ENCODE peak calls at places on chromosomes 12 and 14, in seven cellular contexts. One of them, this sample, is unnamed.

GRCh38 chr12:46124132-46124847 is 133.9 kb upstream of the SCAF11 start:
- DNase-seq in heart right ventricle: no peak
- DNase-seq in heart left ventricle: no peak
- DNase-seq in astrocyte of the spinal cord: no peak
- DNase-seq in AG09309: no peak
- DNase-seq in lung: no peak
- DNase-seq in GM06990: no peak
- DNase-seq in this sample: no peak

GRCh38 chr14:32920696-32921276 is 17.9 kb upstream of the NPAS3 start:
- DNase-seq in heart right ventricle: no peak
- DNase-seq in heart left ventricle: no peak
- DNase-seq in astrocyte of the spinal cord: no peak
- DNase-seq in AG09309: no peak
- DNase-seq in lung: no peak
- DNase-seq in GM06990: no peak
- DNase-seq in this sample: no peak

GRCh38 chr14:35879141-35879648 is 53.1 kb downstream of the BRMS1L start:
- DNase-seq in heart right ventricle: no peak
- DNase-seq in heart left ventricle: no peak
- DNase-seq in astrocyte of the spinal cord: no peak
- DNase-seq in AG09309: no peak
- DNase-seq in lung: no peak
- DNase-seq in GM06990: no peak
- DNase-seq in this sample: no peak

GRCh38 chr12:115756271-115756670 is 521.2 kb downstream of the MED13L start:
- DNase-seq in heart right ventricle: no peak
- DNase-seq in heart left ventricle: no peak
- DNase-seq in astrocyte of the spinal cord: no peak
- DNase-seq in AG09309: no peak
- DNase-seq in lung: no peak
- DNase-seq in GM06990: no peak
- DNase-seq in this sample: no peak

GRCh38 chr12:87155616-87156015 is 873.6 kb downstream of the C12orf50 start:
- DNase-seq in heart right ventricle: no peak
- DNase-seq in heart left ventricle: no peak
- DNase-seq in astrocyte of the spinal cord: peak; percentile 28
- DNase-seq in AG09309: peak; percentile 17
- DNase-seq in lung: no peak
- DNase-seq in GM06990: no peak
- DNase-seq in this sample: no peak

GRCh38 chr12:22518067-22518719 is 26.1 kb downstream of the C2CD5 start:
- DNase-seq in heart right ventricle: peak; percentile 47
- DNase-seq in heart left ventricle: no peak
- DNase-seq in astrocyte of the spinal cord: peak; percentile 44
- DNase-seq in AG09309: no peak
- DNase-seq in lung: peak; percentile 38
- DNase-seq in GM06990: no peak
- DNase-seq in this sample: peak; percentile 26

GRCh38 chr14:73116079-73116665 is 20.1 kb upstream of the PSEN1 start:
- DNase-seq in heart right ventricle: no peak
- DNase-seq in heart left ventricle: no peak
- DNase-seq in astrocyte of the spinal cord: no peak
- DNase-seq in AG09309: no peak
- DNase-seq in lung: no peak
- DNase-seq in GM06990: no peak
- DNase-seq in this sample: no peak

GRCh38 chr12:52285172-52285745 is 6.1 kb downstream of the KRT81 start:
- DNase-seq in heart right ventricle: no peak
- DNase-seq in heart left ventricle: no peak
- DNase-seq in astrocyte of the spinal cord: peak; percentile 20
- DNase-seq in AG09309: peak; percentile 60
- DNase-seq in lung: no peak
- DNase-seq in GM06990: no peak
- DNase-seq in this sample: peak; percentile 68

GRCh38 chr14:100884456-100884855 is 19.1 kb downstream of the RTL1 start:
- DNase-seq in heart right ventricle: no peak
- DNase-seq in heart left ventricle: no peak
- DNase-seq in astrocyte of the spinal cord: no peak
- DNase-seq in AG09309: no peak
- DNase-seq in lung: no peak
- DNase-seq in GM06990: no peak
- DNase-seq in this sample: no peak

GRCh38 chr14:96508900-96509299 is 6.7 kb downstream of the PAPOLA start:
- DNase-seq in heart right ventricle: no peak
- DNase-seq in heart left ventricle: no peak
- DNase-seq in astrocyte of the spinal cord: no peak
- DNase-seq in AG09309: no peak
- DNase-seq in lung: no peak
- DNase-seq in GM06990: no peak
- DNase-seq in this sample: peak; percentile 8

GRCh38 chr12:54502485-54502884 is 4.9 kb downstream of the NCKAP1L start:
- DNase-seq in heart right ventricle: no peak
- DNase-seq in heart left ventricle: no peak
- DNase-seq in astrocyte of the spinal cord: no peak
- DNase-seq in AG09309: no peak
- DNase-seq in lung: no peak
- DNase-seq in GM06990: no peak
- DNase-seq in this sample: no peak

GRCh38 chr14:37172024-37172869 is at the start of gene SLC25A21:
- DNase-seq in heart right ventricle: peak; percentile 69
- DNase-seq in heart left ventricle: peak; percentile 70
- DNase-seq in astrocyte of the spinal cord: peak; percentile 89
- DNase-seq in AG09309: peak; percentile 44
- DNase-seq in lung: peak; percentile 76
- DNase-seq in GM06990: peak; percentile 31
- DNase-seq in this sample: peak; percentile 76

GRCh38 chr12:83161451-83161850 is 474.7 kb downstream of the TMTC2 start:
- DNase-seq in heart right ventricle: no peak
- DNase-seq in heart left ventricle: no peak
- DNase-seq in astrocyte of the spinal cord: peak; percentile 79
- DNase-seq in AG09309: no peak
- DNase-seq in lung: no peak
- DNase-seq in GM06990: no peak
- DNase-seq in this sample: no peak

GRCh38 chr12:24822121-24822899 is 126.6 kb downstream of the BCAT1 start:
- DNase-seq in heart right ventricle: no peak
- DNase-seq in heart left ventricle: no peak
- DNase-seq in astrocyte of the spinal cord: peak; percentile 92
- DNase-seq in AG09309: peak; percentile 60
- DNase-seq in lung: no peak
- DNase-seq in GM06990: peak; percentile 52
- DNase-seq in this sample: no peak

GRCh38 chr14:48349689-48350088 is 674.3 kb upstream of the MDGA2 start:
- DNase-seq in heart right ventricle: no peak
- DNase-seq in heart left ventricle: no peak
- DNase-seq in astrocyte of the spinal cord: no peak
- DNase-seq in AG09309: no peak
- DNase-seq in lung: no peak
- DNase-seq in GM06990: no peak
- DNase-seq in this sample: no peak

GRCh38 chr14:25120261-25120660 is 70.3 kb upstream of the STXBP6 start:
- DNase-seq in heart right ventricle: no peak
- DNase-seq in heart left ventricle: no peak
- DNase-seq in astrocyte of the spinal cord: peak; percentile 11
- DNase-seq in AG09309: no peak
- DNase-seq in lung: no peak
- DNase-seq in GM06990: no peak
- DNase-seq in this sample: peak; percentile 52

GRCh38 chr14:59897757-59898383 is 22.1 kb upstream of the LRRC9 start:
- DNase-seq in heart right ventricle: no peak
- DNase-seq in heart left ventricle: no peak
- DNase-seq in astrocyte of the spinal cord: peak; percentile 45
- DNase-seq in AG09309: no peak
- DNase-seq in lung: no peak
- DNase-seq in GM06990: no peak
- DNase-seq in this sample: no peak

GRCh38 chr14:40240456-40240855 is 808.2 kb upstream of the FBXO33 start:
- DNase-seq in heart right ventricle: no peak
- DNase-seq in heart left ventricle: no peak
- DNase-seq in astrocyte of the spinal cord: peak; percentile 55
- DNase-seq in AG09309: no peak
- DNase-seq in lung: no peak
- DNase-seq in GM06990: no peak
- DNase-seq in this sample: no peak

GRCh38 chr12:21788089-21788983 is 13.8 kb upstream of the KCNJ8 start:
- DNase-seq in heart right ventricle: no peak
- DNase-seq in heart left ventricle: no peak
- DNase-seq in astrocyte of the spinal cord: no peak
- DNase-seq in AG09309: no peak
- DNase-seq in lung: no peak
- DNase-seq in GM06990: no peak
- DNase-seq in this sample: no peak

DNA sequence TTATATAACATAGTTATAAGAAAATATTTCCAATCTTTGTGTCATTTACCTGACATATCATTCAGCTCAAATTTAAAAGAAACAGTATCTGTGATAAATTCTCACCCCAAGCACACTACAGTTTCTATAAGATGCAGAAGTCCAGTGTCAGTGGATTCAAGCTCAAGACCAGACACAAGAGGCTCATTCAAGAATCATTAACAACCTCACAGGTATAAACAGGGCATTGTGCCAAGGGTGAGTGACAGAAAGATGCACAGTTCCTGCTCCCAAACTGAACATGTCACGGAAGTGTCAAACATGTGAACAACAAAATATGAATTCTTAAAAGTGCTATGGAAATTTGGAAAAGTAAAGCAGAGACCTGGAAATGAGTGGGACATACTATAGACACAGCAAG is 12.8 kb downstream of the ATP2B1 start:
- DNase-seq in heart right ventricle: no peak
- DNase-seq in heart left ventricle: no peak
- DNase-seq in astrocyte of the spinal cord: no peak
- DNase-seq in AG09309: no peak
- DNase-seq in lung: no peak
- DNase-seq in GM06990: no peak
- DNase-seq in this sample: no peak
- H3K4me3 ChIP-seq in heart right ventricle: no peak overlapping the region
- H3K4me3 ChIP-seq in heart left ventricle: no peak overlapping the region
- H3K4me3 ChIP-seq in astrocyte of the spinal cord: no peak overlapping the region
- H3K4me3 ChIP-seq in AG09309: no peak overlapping the region
- H3K4me3 ChIP-seq in lung: no peak overlapping the region
- H3K4me3 ChIP-seq in GM06990: no peak overlapping the region
- H3K4me3 ChIP-seq in this sample: no peak overlapping the region

GRCh38 chr14:71141701-71142374 is 234.6 kb downstream of the PCNX1 start:
- DNase-seq in heart right ventricle: no peak
- DNase-seq in heart left ventricle: no peak
- DNase-seq in astrocyte of the spinal cord: peak; percentile 51
- DNase-seq in AG09309: no peak
- DNase-seq in lung: no peak
- DNase-seq in GM06990: no peak
- DNase-seq in this sample: peak; percentile 6
- H3K4me3 ChIP-seq in heart right ventricle: no peak overlapping the region
- H3K4me3 ChIP-seq in heart left ventricle: no peak overlapping the region
- H3K4me3 ChIP-seq in astrocyte of the spinal cord: no peak overlapping the region
- H3K4me3 ChIP-seq in AG09309: no peak overlapping the region
- H3K4me3 ChIP-seq in lung: no peak overlapping the region
- H3K4me3 ChIP-seq in GM06990: no peak overlapping the region
- H3K4me3 ChIP-seq in this sample: no peak overlapping the region

DNA sequence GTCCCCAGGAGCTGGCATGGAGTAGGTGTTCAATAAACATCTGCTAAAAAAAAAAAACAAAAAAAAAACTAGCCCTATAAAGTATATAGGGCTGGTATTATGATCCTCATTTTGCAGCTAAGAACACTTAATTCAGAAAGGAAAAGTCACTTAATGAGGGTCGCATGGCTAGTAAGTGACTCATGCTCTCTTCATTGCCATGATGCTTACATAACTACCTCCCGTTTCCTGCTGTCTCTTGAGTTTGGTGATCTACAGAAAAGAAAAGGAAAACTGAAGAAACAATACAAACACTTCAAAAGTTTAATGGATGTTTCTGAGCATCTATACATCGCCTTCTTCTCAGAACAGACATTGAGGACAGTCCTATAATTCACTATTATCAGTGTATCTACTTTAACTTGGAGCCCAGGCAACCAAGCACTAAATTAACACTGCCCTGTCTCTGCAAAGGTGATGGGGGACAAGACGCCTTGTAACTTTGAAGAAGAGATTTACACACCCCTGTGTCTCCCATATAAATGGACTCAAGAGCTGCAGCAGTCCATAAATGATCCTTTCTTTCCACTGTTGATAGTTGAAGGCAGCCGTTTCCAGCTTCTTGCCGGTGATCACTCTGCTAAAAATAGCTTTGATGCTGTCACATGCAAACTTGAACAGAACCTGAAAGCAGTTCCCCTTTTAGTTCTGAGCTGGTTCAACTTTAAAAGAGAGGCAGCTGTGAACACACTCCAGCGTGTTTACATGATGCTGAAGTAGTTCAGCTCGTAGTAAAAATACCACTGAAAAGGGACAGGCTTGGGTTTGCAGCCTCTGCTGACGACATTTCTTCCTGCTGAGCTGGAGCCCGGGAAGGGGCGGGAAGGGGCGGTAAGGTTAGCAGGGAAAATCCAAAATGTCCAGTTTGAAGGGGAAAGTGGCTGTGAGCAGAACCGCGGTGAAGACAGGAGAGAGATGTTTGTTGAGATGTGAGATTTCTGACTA is 113.3 kb downstream of the FOXN3 start:
- DNase-seq in heart right ventricle: peak; percentile 80
- DNase-seq in heart left ventricle: peak; percentile 71
- DNase-seq in astrocyte of the spinal cord: peak; percentile 90
- DNase-seq in AG09309: peak; percentile 67
- DNase-seq in lung: peak; percentile 50
- DNase-seq in GM06990: peak; percentile 78
- DNase-seq in this sample: peak; percentile 27
- H3K4me3 ChIP-seq in heart right ventricle: no peak overlapping the region
- H3K4me3 ChIP-seq in heart left ventricle: no peak overlapping the region
- H3K4me3 ChIP-seq in astrocyte of the spinal cord: peak overlapping the region; percentile 12
- H3K4me3 ChIP-seq in AG09309: peak overlapping the region; percentile 11
- H3K4me3 ChIP-seq in lung: no peak overlapping the region
- H3K4me3 ChIP-seq in GM06990: peak overlapping the region; percentile 54
- H3K4me3 ChIP-seq in this sample: no peak overlapping the region

GRCh38 chr12:1618489-1618888 is 10.5 kb upstream of the WNT5B start:
- DNase-seq in heart right ventricle: no peak
- DNase-seq in heart left ventricle: no peak
- DNase-seq in astrocyte of the spinal cord: peak; percentile 32
- DNase-seq in AG09309: no peak
- DNase-seq in lung: no peak
- DNase-seq in GM06990: no peak
- DNase-seq in this sample: no peak
- H3K4me3 ChIP-seq in heart right ventricle: no peak overlapping the region
- H3K4me3 ChIP-seq in heart left ventricle: no peak overlapping the region
- H3K4me3 ChIP-seq in astrocyte of the spinal cord: no peak overlapping the region
- H3K4me3 ChIP-seq in AG09309: no peak overlapping the region
- H3K4me3 ChIP-seq in lung: no peak overlapping the region
- H3K4me3 ChIP-seq in GM06990: no peak overlapping the region
- H3K4me3 ChIP-seq in this sample: no peak overlapping the region

This sample was measured in MG63.